ENCODE peak calls at places on chromosomes 4 and X, in six cellular contexts. K is H1, F is mesendoderm, Q is neuronal stem cell, D is mesenchymal stem cell, V is H9. N is an unnamed sample.

GRCh38 chrX:48468693-48469691 is 1.1 kb downstream of the SLC38A5 start:
- DNase-seq in Q (no peak), F (peak), V (peak), K (no peak), D (no peak), N (no peak)

GRCh38 chrX:320126-320783 is 1.7 kb upstream of the GTPBP6 start:
- DNase-seq in K (no peak), V (no peak), F (no peak), Q (no peak), D (peak), N (peak)

GRCh38 chrX:101677028-101677427 is 17.4 kb upstream of the ARMCX2 start:
- DNase-seq in K (no peak), Q (no peak), D (no peak), V (no peak), F (no peak), N (no peak)

GRCh38 chrX:30488092-30488491 is 89.5 kb downstream of the TASL start:
- DNase-seq in Q (no peak), D (peak), F (peak), K (no peak), V (no peak), N (peak)

GRCh38 chrX:110755611-110756010 is 40.0 kb downstream of the CHRDL1 start:
- DNase-seq in Q (no peak), F (no peak), V (no peak), K (no peak), D (no peak), N (no peak)

GRCh38 chr4:145507636-145508035 is 26.0 kb downstream of the SMAD1 start:
- DNase-seq in F (no peak), K (no peak), V (no peak), Q (no peak), D (peak), N (peak)

GRCh38 chrX:100512471-100512870 is 72.3 kb upstream of the TNMD start:
- DNase-seq in Q (no peak), K (no peak), D (peak), V (no peak), F (no peak), N (peak)

GRCh38 chrX:54826598-54826997 is 19.1 kb downstream of the MAGED2 start:
- DNase-seq in Q (no peak), D (no peak), F (no peak), K (no peak), V (no peak), N (no peak)

GRCh38 chr4:136524039-136524438 is 1008.3 kb downstream of the PCDH18 start:
- DNase-seq in F (no peak), V (no peak), Q (no peak), K (no peak), D (no peak), N (no peak)

GRCh38 chr4:138802499-138802898 is 213.1 kb upstream of the NOCT start:
- DNase-seq in D (no peak), Q (no peak), K (no peak), F (no peak), V (no peak), N (peak)

GRCh38 chrX:101191217-101191750 is 28.3 kb upstream of the DRP2 start:
- DNase-seq in V (peak), F (peak), D (no peak), K (peak), Q (peak), N (no peak)

GRCh38 chrX:148133099-148133725 is 152.1 kb downstream of the FMR1NB start:
- DNase-seq in Q (no peak), K (no peak), V (no peak), D (no peak), F (peak), N (no peak)

GRCh38 chrX:101206471-101206870 is 13.1 kb upstream of the DRP2 start:
- DNase-seq in F (peak), D (peak), K (no peak), V (no peak), Q (no peak), N (peak)

GRCh38 chrX:148552775-148553174 is 52.4 kb downstream of the AFF2 start:
- DNase-seq in Q (no peak), D (no peak), V (no peak), F (peak), K (no peak), N (no peak)

GRCh38 chrX:53456254-53456653 is 22.1 kb upstream of the HSD17B10 start:
- DNase-seq in Q (no peak), K (no peak), F (no peak), D (peak), V (no peak), N (peak)

GRCh38 chr4:2043396-2044118 is 15.6 kb upstream of the NAT8L start:
- DNase-seq in V (no peak), D (no peak), Q (no peak), K (no peak), F (no peak), N (no peak)

GRCh38 chr4:151165205-151166000 is 66.0 kb downstream of the RPS3A start:
- DNase-seq in D (no peak), K (no peak), V (no peak), Q (no peak), F (no peak), N (no peak)

GRCh38 chr4:26791346-26791745 is 69.3 kb upstream of the STIM2 start:
- DNase-seq in V (no peak), Q (no peak), K (no peak), F (no peak), D (no peak), N (no peak)

GRCh38 chrX:101759000-101759399 is 99.3 kb upstream of the ARMCX2 start:
- DNase-seq in F (peak), K (peak), V (peak), Q (peak), D (peak), N (peak)

GRCh38 chr4:35711127-35711526 is 533.2 kb downstream of the ARAP2 start:
- DNase-seq in F (no peak), Q (no peak), V (no peak), D (no peak), K (no peak), N (no peak)

GRCh38 chr4:15031197-15031596 is 28.9 kb downstream of the CPEB2 start:
- DNase-seq in V (no peak), F (no peak), K (no peak), Q (no peak), D (no peak), N (peak)

GRCh38 chr4:6988016-6988715 is 55.0 kb upstream of the TADA2B start:
- DNase-seq in F (no peak), D (peak), K (no peak), Q (no peak), V (no peak), N (no peak)

GRCh38 chr4:187606581-187606980 is 389.0 kb upstream of the ZFP42 start:
- DNase-seq in D (peak), K (no peak), V (peak), Q (peak), F (peak), N (peak)

GRCh38 chr4:19982556-19982955 is 269.1 kb upstream of the SLIT2 start:
- DNase-seq in Q (no peak), D (peak), F (no peak), K (no peak), V (no peak), N (peak)

GRCh38 chrX:138638996-138639395 is 72.5 kb downstream of the FGF13 start:
- DNase-seq in K (no peak), F (no peak), V (no peak), D (no peak), Q (no peak), N (no peak)

GRCh38 chr4:4865705-4866123 is 6.2 kb downstream of the MSX1 start:
- DNase-seq in F (no peak), D (no peak), K (no peak), Q (no peak), V (no peak), N (no peak)
- H4K8ac ChIP-seq in F (no peak), D (peak), K (no peak), Q (no peak), V (no peak), N (no peak)

GRCh38 chr4:23500876-23501275 is 389.0 kb downstream of the PPARGC1A start:
- DNase-seq in D (no peak), F (no peak), Q (no peak), K (no peak), V (no peak), N (no peak)
- H2BK15ac ChIP-seq in D (no peak), F (no peak), Q (no peak), K (no peak), V (no peak), N (no peak)

GRCh38 chrX:76172325-76172887 is 456 bp upstream of the PBDC1 start:
- DNase-seq in Q (peak), K (no peak), V (no peak), F (no peak), D (no peak), N (no peak)
- H4K8ac ChIP-seq in Q (no peak), K (peak), V (no peak), F (no peak), D (peak), N (peak)

GRCh38 chr4:186226521-186227189 is 652 bp upstream of the KLKB1 start:
- DNase-seq in F (no peak), K (no peak), Q (no peak), D (no peak), V (no peak), N (no peak)

GRCh38 chr4:186227221-186227620 is at the start of gene KLKB1:
- DNase-seq in K (no peak), F (no peak), D (no peak), V (no peak), Q (no peak), N (no peak)

GRCh38 chr4:186227744-186228513 is 622 bp downstream of the KLKB1 start:
- DNase-seq in Q (no peak), D (no peak), F (no peak), V (no peak), K (no peak), N (no peak)

GRCh38 chr4:186225848-186226247 is 1.5 kb upstream of the KLKB1 start:
- DNase-seq in Q (no peak), V (no peak), D (no peak), F (no peak), K (no peak), N (no peak)

DNA sequence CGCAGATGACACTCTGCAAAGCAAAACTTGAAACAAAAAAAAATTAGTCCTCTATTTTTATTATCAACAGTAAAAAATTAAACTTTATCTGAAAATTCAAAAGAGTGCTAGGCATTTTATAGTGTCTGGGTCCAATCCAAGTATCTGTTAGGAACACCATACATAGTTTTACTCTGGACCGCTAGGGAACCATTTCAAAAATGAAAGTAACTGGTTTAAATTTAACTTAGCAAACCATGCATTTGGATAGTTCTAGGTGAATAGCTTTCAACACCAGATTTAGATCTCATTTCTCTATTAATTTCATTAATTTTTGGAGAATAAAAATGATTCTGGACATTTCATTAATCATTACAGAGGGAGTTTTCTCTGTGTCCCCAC is 1.2 kb downstream of the KLKB1 start:
- DNase-seq in Q (no peak), V (no peak), D (no peak), F (no peak), K (no peak), N (no peak)
- H2BK15ac ChIP-seq in Q (no peak), V (no peak), D (no peak), F (no peak), K (no peak), N (no peak)

DNA sequence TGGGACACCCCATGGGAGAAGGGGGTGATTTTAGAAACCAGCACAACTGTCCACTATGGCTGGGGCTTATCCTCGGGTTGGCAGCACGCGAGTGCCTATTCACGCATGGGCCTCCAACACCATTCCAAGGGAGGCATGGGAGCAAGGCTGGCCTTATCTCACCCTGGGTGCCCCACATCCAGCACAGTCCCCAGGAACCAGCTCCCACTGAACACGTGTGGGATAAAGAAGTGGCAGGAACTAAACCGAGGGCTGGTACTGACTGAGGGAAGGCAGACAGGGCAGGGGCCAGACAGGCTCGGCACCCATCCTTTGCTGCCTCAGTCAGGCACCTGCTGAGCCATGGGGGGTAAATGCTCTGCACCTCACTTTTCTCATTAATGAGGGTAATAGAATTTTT is 43.7 kb upstream of the GPR78 start:
- DNase-seq in Q (no peak), D (no peak), K (no peak), V (no peak), F (no peak), N (no peak)
- H4K8ac ChIP-seq in Q (no peak), D (no peak), K (no peak), V (no peak), F (no peak), N (no peak)

GRCh38 chrX:15737188-15737956 is 698 bp upstream of the CA5B start:
- DNase-seq in Q (no peak), V (no peak), D (no peak), K (no peak), F (no peak), N (peak)
- H2BK15ac ChIP-seq in Q (no peak), V (no peak), D (no peak), K (no peak), F (no peak), N (no peak)

N was measured in IMR-90.